ENCODE peak calls at places on chromosomes 16 and 17, in five cellular contexts. R is H1; V is CD8-positive, alpha-beta T cell; G is fibroblast of lung; A is neuronal stem cell. H is an unnamed sample.

GRCh38 chr17:58156839-58157803 is 8.9 kb downstream of the OR4D1 start:
- DNase-seq in A (peak; percentile 48), R (no peak), G (peak; percentile 9), V (peak; percentile 47), H (no peak)

GRCh38 chr17:35586569-35587073 is 501 bp upstream of the AP2B1 start:
- DNase-seq in A (no peak), G (no peak), V (no peak), R (no peak), H (no peak)

GRCh38 chr17:58247511-58248363 is 9.4 kb downstream of the LPO start:
- DNase-seq in A (no peak), G (no peak), R (no peak), V (no peak), H (no peak)

GRCh38 chr17:17713839-17714238 is 32.6 kb downstream of the RAI1 start:
- DNase-seq in G (peak; percentile 84), V (no peak), A (no peak), R (no peak), H (no peak)

GRCh38 chr17:78995761-78996451 is 13.7 kb downstream of the CANT1 start:
- DNase-seq in A (no peak), G (no peak), R (no peak), V (no peak), H (peak; percentile 29)

GRCh38 chr16:81128726-81129524 is 32.7 kb upstream of the GCSH start:
- DNase-seq in A (no peak), R (no peak), G (no peak), V (no peak), H (no peak)

GRCh38 chr17:21039839-21040575 is 2.8 kb downstream of the USP22 start:
- DNase-seq in A (no peak), G (peak; percentile 60), R (no peak), V (peak; percentile 40), H (no peak)

GRCh38 chr17:45042346-45043120 is 8.9 kb downstream of the DCAKD start:
- DNase-seq in V (no peak), A (no peak), R (no peak), G (no peak), H (no peak)

DNA sequence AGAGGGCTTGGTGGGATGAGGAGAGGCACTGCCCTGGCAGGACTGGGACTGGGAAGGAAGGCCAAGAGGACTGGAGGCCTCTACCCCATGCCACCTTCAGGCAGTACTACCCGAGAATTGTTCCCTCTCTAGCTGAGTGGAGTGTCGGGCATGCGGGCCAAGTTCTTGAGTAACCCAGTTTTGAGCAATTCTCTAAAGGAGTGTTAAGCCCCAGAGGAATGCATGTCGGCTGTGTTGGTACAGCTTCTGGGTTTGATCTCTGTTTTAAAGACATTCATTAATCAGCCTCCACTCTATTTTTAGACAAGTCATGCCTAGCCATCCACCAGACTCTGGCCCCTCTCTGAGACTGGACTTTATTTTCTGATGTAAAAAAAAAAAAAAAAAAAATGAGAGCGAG is 88.8 kb downstream of the AXIN2 start:
- DNase-seq in A (no peak), G (peak; percentile 53), V (no peak), R (no peak), H (no peak)
- H3K27ac ChIP-seq in A (no peak overlapping the region), G (no peak overlapping the region), V (no peak overlapping the region), R (no peak overlapping the region), H (no peak overlapping the region)

DNA sequence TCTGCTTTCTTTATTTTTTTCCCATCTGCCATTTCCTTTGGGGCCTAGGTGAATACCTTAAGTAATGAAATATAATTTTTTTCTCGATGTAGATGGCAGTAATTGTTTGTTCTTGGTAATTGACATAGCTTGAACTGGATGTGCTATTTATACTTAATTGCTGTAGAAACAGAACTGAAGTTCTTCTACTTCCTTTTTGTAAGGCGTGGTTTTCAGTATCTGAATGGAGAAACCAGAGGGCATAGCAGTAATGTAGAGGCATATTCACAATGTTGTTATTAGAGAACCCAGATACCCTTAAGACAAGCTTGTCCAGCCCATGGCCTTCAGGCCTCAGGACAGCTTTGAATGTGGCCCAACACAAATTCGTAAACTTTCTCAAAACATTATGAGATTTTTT is 16.4 kb downstream of the ATP6V0A1 start:
- DNase-seq in V (no peak), G (no peak), A (no peak), R (no peak), H (no peak)
- H3K27ac ChIP-seq in V (no peak overlapping the region), G (no peak overlapping the region), A (no peak overlapping the region), R (no peak overlapping the region), H (no peak overlapping the region)

GRCh38 chr17:1485748-1486376 is 6.6 kb downstream of the MYO1C start:
- DNase-seq in G (peak; percentile 65), A (no peak), V (peak; percentile 55), R (no peak), H (no peak)
- H3K27ac ChIP-seq in G (peak overlapping the region; percentile 88), A (peak overlapping the region; percentile 91), V (no peak overlapping the region), R (no peak overlapping the region), H (no peak overlapping the region)

DNA sequence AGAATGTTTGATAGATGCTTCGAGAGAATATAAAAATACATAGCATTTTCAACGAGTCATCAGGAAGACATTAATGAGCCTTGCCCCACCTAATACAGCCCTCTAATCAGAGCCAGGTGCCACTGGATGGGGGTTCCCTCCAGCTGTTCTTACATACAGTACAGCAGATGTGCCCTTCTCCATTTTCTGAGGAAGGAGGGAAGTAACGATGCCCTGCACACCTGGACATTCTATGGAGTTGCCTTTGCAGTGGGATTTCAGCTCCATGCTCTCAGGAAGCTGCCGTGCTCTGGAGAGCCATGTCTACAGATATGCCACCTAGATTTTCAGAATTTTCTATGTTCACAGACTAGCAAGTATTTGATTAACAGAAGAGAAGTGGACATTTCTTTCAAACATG is 36.3 kb downstream of the CDRT15 start:
- DNase-seq in A (no peak), R (no peak), G (no peak), V (no peak), H (no peak)
- H3K27ac ChIP-seq in A (no peak overlapping the region), R (no peak overlapping the region), G (no peak overlapping the region), V (peak overlapping the region; percentile 75), H (no peak overlapping the region)

GRCh38 chr17:37558299-37558698 is 50.9 kb downstream of the SYNRG start:
- DNase-seq in A (no peak), R (no peak), V (no peak), G (no peak), H (no peak)
- H3K27ac ChIP-seq in A (no peak overlapping the region), R (no peak overlapping the region), V (no peak overlapping the region), G (no peak overlapping the region), H (no peak overlapping the region)

GRCh38 chr17:7544911-7545310 is 3.9 kb upstream of the TNFSF12 start:
- DNase-seq in A (no peak), G (no peak), V (no peak), R (no peak), H (no peak)
- H3K27ac ChIP-seq in A (no peak overlapping the region), G (no peak overlapping the region), V (no peak overlapping the region), R (no peak overlapping the region), H (no peak overlapping the region)

GRCh38 chr17:74152591-74153455 is 50.7 kb upstream of the RPL38 start:
- DNase-seq in V (no peak), A (no peak), R (no peak), G (no peak), H (no peak)

GRCh38 chr17:74150428-74151025 is 53.0 kb upstream of the RPL38 start:
- DNase-seq in G (no peak), R (no peak), A (no peak), V (no peak), H (no peak)

GRCh38 chr17:74153456-74153810 is 50.0 kb upstream of the RPL38 start:
- DNase-seq in V (no peak), A (no peak), G (no peak), R (no peak), H (no peak)

GRCh38 chr17:74149597-74150427 is 53.7 kb upstream of the RPL38 start:
- DNase-seq in G (no peak), R (no peak), A (no peak), V (no peak), H (no peak)

DNA sequence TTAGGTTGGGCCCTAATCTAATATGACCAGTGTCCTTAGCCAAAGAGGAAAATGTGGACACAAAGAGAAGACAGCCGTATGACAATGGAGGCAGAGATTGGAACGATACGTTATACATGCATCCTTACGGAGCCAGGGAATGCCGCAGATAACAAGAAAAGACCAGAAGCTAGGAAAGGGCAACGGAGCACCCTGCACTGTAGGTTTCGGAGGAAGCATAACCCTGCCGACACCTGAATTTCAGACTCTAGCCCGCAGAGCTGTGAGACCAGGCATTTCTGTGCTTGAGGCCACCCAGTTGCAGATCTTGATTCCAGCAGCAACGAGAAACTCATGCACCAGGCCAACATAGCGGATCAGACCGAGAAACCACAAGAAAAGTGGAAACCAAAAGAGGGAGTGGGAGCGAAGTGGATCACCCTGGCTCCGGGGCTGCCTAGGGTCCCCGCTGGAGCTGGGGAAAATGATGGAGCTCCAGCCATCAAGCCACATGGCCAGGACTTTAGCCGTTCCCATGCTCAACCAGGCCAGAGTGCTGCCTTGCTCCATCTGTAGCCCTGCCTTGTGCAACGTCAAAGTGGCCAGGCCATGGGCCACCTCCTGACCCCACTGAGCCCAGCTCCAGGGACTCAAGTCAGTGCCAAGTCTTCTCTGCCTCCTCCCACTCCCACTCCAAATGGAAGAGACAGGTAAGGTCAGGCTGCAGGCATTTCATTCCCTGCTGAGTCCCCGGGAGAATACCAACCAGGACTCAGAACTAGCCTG is 51.7 kb upstream of the RPL38 start:
- DNase-seq in R (no peak), G (no peak), A (no peak), V (no peak), H (no peak)
- H3K27ac ChIP-seq in R (no peak overlapping the region), G (no peak overlapping the region), A (no peak overlapping the region), V (no peak overlapping the region), H (no peak overlapping the region)

H was measured in substantia nigra.